ENCODE peak calls at places on chromosomes 3 and 15, in nine cellular contexts. Z is H1, J is astrocyte of the cerebellum, E is epithelial cell of esophagus, G is astrocyte, C is AG10803, K is brain microvascular endothelial cell, M is lung, F is endodermal cell. L is an unnamed sample.

GRCh38 chr3:17771177-17772048 is 29.0 kb upstream of the TBC1D5 start:
- DNase-seq in Z (no peak), J (no peak), E (no peak), G (no peak), C (no peak), K (no peak), M (no peak), F (no peak), L (peak; percentile 19)

GRCh38 chr15:49458145-49458544 is 35.1 kb downstream of the FGF7 start:
- DNase-seq in Z (no peak), J (no peak), E (no peak), G (no peak), C (peak; percentile 37), K (no peak), M (no peak), F (no peak), L (peak; percentile 53)

GRCh38 chr3:70224337-70224736 is 88.1 kb downstream of the MDFIC2 start:
- DNase-seq in Z (no peak), J (no peak), E (no peak), G (no peak), C (no peak), K (no peak), M (no peak), F (no peak), L (no peak)

GRCh38 chr3:150521458-150521857 is 24.8 kb downstream of the SERP1 start:
- DNase-seq in Z (no peak), J (no peak), E (no peak), G (no peak), C (no peak), K (no peak), M (no peak), F (no peak), L (peak; percentile 18)

GRCh38 chr15:44194397-44195150 is 497 bp downstream of the FRMD5 start:
- DNase-seq in Z (peak; percentile 78), J (peak; percentile 64), E (peak; percentile 73), G (peak; percentile 86), C (peak; percentile 20), K (peak; percentile 90), M (no peak), F (no peak), L (peak; percentile 34)

GRCh38 chr15:73014904-73015303 is 37.4 kb upstream of the NEO1 start:
- DNase-seq in Z (peak; percentile 11), J (no peak), E (no peak), G (no peak), C (no peak), K (no peak), M (no peak), F (no peak), L (no peak)

GRCh38 chr15:61228025-61228901 is 839 bp downstream of the RORA start:
- DNase-seq in Z (peak; percentile 69), J (no peak), E (peak; percentile 16), G (peak; percentile 16), C (peak; percentile 45), K (no peak), M (no peak), F (peak; percentile 77), L (peak; percentile 27)

GRCh38 chr15:55789066-55789660 is 46.2 kb upstream of the PRTG start:
- DNase-seq in Z (peak; percentile 88), J (no peak), E (peak; percentile 6), G (no peak), C (no peak), K (no peak), M (no peak), F (peak; percentile 87), L (no peak)

GRCh38 chr15:67524235-67524634 is 3.3 kb downstream of the C15orf61 start:
- DNase-seq in Z (no peak), J (no peak), E (no peak), G (no peak), C (no peak), K (no peak), M (no peak), F (no peak), L (no peak)

GRCh38 chr15:67520276-67520975 is 505 bp upstream of the C15orf61 start:
- DNase-seq in Z (no peak), J (no peak), E (peak; percentile 40), G (no peak), C (no peak), K (no peak), M (no peak), F (no peak), L (peak; percentile 46)

GRCh38 chr15:67521770-67522568 is 1.0 kb downstream of the C15orf61 start:
- DNase-seq in Z (no peak), J (no peak), E (peak; percentile 39), G (peak; percentile 39), C (peak; percentile 78), K (no peak), M (no peak), F (no peak), L (peak; percentile 77)

GRCh38 chr15:67523337-67523736 is 2.4 kb downstream of the C15orf61 start:
- DNase-seq in Z (no peak), J (no peak), E (no peak), G (no peak), C (no peak), K (no peak), M (no peak), F (no peak), L (no peak)

DNA sequence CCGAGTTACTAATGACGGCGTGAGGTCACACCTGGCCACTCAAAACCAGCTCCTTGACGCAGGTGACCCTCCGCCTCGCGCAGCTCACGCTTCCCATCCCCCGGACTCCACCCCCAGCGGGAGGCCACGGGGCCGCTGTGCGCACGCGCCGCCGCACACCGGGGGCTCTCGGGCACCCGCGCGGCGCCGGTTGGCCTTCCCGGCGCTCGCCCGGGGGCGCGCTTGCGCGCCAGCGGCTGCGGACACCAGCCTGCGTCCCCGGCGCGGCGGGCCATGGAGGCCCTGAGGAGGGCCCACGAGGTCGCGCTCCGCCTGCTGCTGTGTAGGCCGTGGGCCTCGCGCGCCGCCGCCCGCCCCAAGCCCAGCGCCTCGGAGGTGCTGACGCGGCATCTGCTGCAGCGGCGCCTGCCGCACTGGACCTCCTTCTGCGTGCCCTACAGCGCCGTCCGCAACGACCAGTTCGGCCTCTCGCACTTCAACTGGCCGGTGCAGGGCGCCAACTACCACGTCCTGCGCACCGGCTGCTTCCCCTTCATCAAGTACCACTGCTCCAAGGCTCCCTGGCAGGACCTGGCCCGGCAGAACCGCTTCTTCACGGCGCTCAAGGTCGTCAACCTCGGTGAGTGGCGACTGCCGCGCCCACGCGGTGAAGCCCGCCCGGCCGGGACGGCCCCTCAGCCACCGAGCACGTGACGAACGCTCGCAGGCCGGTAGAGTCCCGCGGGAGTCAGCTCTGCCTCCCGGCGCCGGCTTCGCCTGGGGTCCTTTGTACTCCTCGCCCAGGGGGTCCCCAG is at the start of gene C15orf61:
- DNase-seq in Z (peak; percentile 81), J (no peak), E (peak; percentile 89), G (peak; percentile 65), C (peak; percentile 80), K (peak; percentile 50), M (peak; percentile 89), F (peak; percentile 90), L (peak; percentile 79)
- H3K4me3 ChIP-seq in Z (peak within 1 kb of the TSS; percentile 61), J (peak within 1 kb of the TSS; percentile 77), E (peak within 1 kb of the TSS; percentile 86), G (peak within 1 kb of the TSS; percentile 74), C (peak within 1 kb of the TSS; percentile 87), K (peak within 1 kb of the TSS; percentile 79), M (peak within 1 kb of the TSS; percentile 78), F (peak within 1 kb of the TSS; percentile 90), L (peak within 1 kb of the TSS; percentile 78)

GRCh38 chr3:128009952-128010846 is 42.0 kb upstream of the SEC61A1 start:
- DNase-seq in Z (no peak), J (no peak), E (peak; percentile 83), G (peak; percentile 14), C (peak; percentile 92), K (no peak), M (no peak), F (no peak), L (peak; percentile 92)

GRCh38 chr3:128014548-128014947 is 37.7 kb upstream of the SEC61A1 start:
- DNase-seq in Z (no peak), J (no peak), E (no peak), G (no peak), C (no peak), K (no peak), M (no peak), F (no peak), L (no peak)

GRCh38 chr3:128012050-128012449 is 40.2 kb upstream of the SEC61A1 start:
- DNase-seq in Z (no peak), J (no peak), E (no peak), G (no peak), C (no peak), K (no peak), M (no peak), F (no peak), L (no peak)

GRCh38 chr3:128006471-128007424 is 45.5 kb upstream of the SEC61A1 start:
- DNase-seq in Z (peak; percentile 72), J (no peak), E (peak; percentile 22), G (no peak), C (no peak), K (no peak), M (no peak), F (peak; percentile 81), L (no peak)

GRCh38 chr3:128011140-128011539 is 41.1 kb upstream of the SEC61A1 start:
- DNase-seq in Z (peak; percentile 84), J (no peak), E (peak; percentile 86), G (peak; percentile 12), C (peak; percentile 21), K (peak; percentile 22), M (peak; percentile 84), F (peak; percentile 96), L (peak; percentile 53)
- TF ChIP-seq CTCF in Z (peak; percentile 61), J (peak; percentile 58), E (peak; percentile 70), G (peak; percentile 31), C (peak; percentile 40), K (peak; percentile 77), M (no peak), F (peak; percentile 84), L (peak; percentile 57)

DNA sequence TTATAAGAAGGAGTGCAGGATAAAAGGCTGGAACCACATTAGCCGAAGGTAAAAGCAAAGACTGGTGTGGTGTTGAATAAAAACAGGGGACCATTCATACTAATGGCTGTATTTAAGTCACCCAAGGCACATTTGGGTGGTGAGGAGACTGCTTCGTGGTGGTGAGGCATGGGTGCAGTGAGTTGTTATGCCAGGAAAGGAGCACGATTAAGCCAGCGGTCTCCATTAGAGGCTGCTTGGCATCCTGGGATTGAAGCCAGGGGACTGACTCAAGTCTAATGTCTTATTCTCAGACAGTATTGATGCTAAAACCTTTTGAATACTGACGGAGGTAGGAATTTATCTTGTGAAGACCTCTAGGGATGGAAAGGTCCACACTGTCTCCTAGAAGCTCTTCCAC is 21.9 kb downstream of the FEM1B start:
- DNase-seq in Z (no peak), J (no peak), E (no peak), G (no peak), C (peak; percentile 54), K (no peak), M (peak; percentile 28), F (no peak), L (no peak)
- H3K4me3 ChIP-seq in Z (no peak overlapping the region), J (no peak overlapping the region), E (no peak overlapping the region), G (no peak overlapping the region), C (peak overlapping the region; percentile 25), K (no peak overlapping the region), M (no peak overlapping the region), F (no peak overlapping the region), L (peak overlapping the region; percentile 16)

DNA sequence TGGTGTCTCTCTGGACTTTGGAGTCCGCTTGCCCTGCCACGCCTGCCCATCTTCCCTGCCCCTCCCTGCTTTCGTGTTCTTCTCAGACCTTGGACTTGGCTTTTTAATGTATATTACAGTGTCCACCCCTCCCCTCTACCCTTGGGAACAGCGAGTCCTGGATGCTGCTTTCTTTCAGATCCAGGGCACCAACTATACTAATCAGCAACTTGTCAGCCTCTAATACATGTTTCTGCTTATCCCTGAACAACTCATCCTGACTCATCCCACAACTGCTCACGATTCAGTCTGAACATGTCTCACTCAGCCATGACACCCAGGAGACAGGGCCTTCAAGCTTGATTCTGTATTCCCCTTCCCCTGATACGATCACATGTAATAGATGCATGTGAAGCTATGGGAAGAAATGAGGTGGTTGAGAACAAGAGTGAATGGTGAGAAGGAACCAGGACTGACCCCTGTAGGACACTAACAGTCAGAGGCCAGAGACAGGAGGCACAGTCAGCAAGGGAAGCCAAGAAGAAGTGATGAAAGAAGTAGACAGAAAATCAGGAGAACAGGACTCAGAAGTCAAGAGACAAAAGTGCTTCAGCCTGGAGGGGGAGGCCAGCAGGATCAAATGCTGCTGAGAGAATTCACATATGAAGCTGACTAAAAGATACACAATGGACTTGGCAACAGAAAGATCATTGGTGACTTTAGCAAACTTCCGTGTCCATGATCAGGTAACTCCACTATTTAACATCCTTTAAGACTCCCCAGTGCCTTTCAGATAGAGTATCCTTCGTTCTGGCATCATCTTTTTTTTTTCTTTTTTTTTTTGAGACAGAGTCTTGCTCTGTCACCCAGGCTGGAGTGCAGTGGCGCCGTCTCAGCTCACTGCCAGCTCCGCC is 35.4 kb downstream of the BCL2L10 start:
- DNase-seq in Z (no peak), J (no peak), E (peak; percentile 99), G (peak; percentile 69), C (peak; percentile 72), K (peak; percentile 92), M (no peak), F (no peak), L (peak; percentile 77)
- TF ChIP-seq CTCF in Z (no peak), J (peak; percentile 7), E (no peak), G (no peak), C (peak; percentile 40), K (peak; percentile 20), M (no peak), F (peak; percentile 31), L (peak; percentile 19)